ENCODE peak calls at places on chromosomes 7 and 10, in ten cellular contexts. One of them, this sample, is unnamed.

GRCh38 chr10:90175161-90175681 is 473.8 kb downstream of the KIF20B start:
- DNase-seq in NB4: no peak
- DNase-seq in Peyer's patch: no peak
- DNase-seq in heart left ventricle: peak
- DNase-seq in stomach: no peak
- DNase-seq in HepG2: no peak
- DNase-seq in erythroblast: no peak
- DNase-seq in GM12892: no peak
- DNase-seq in gastrocnemius medialis: no peak
- DNase-seq in tibial nerve: no peak
- DNase-seq in this sample: no peak

GRCh38 chr7:151598045-151598444 is 78.3 kb upstream of the RHEB start:
- DNase-seq in NB4: no peak
- DNase-seq in Peyer's patch: no peak
- DNase-seq in heart left ventricle: no peak
- DNase-seq in stomach: no peak
- DNase-seq in HepG2: peak
- DNase-seq in erythroblast: no peak
- DNase-seq in GM12892: no peak
- DNase-seq in gastrocnemius medialis: no peak
- DNase-seq in tibial nerve: no peak
- DNase-seq in this sample: peak

GRCh38 chr7:42978496-42978895 is 46.3 kb downstream of the MRPL32 start:
- DNase-seq in NB4: no peak
- DNase-seq in Peyer's patch: no peak
- DNase-seq in heart left ventricle: no peak
- DNase-seq in stomach: no peak
- DNase-seq in HepG2: no peak
- DNase-seq in erythroblast: no peak
- DNase-seq in GM12892: no peak
- DNase-seq in gastrocnemius medialis: no peak
- DNase-seq in tibial nerve: no peak
- DNase-seq in this sample: no peak

GRCh38 chr7:122584852-122585251 is 114.1 kb downstream of the RNF133 start:
- DNase-seq in NB4: no peak
- DNase-seq in Peyer's patch: no peak
- DNase-seq in heart left ventricle: no peak
- DNase-seq in stomach: no peak
- DNase-seq in HepG2: no peak
- DNase-seq in erythroblast: no peak
- DNase-seq in GM12892: no peak
- DNase-seq in gastrocnemius medialis: no peak
- DNase-seq in tibial nerve: no peak
- DNase-seq in this sample: no peak

GRCh38 chr7:157690833-157691382 is 354.1 kb downstream of the DNAJB6 start:
- DNase-seq in NB4: peak
- DNase-seq in Peyer's patch: peak
- DNase-seq in heart left ventricle: peak
- DNase-seq in stomach: peak
- DNase-seq in HepG2: peak
- DNase-seq in erythroblast: no peak
- DNase-seq in GM12892: no peak
- DNase-seq in gastrocnemius medialis: peak
- DNase-seq in tibial nerve: peak
- DNase-seq in this sample: peak

GRCh38 chr10:48400129-48400849 is 93.8 kb downstream of the MAPK8 start:
- DNase-seq in NB4: no peak
- DNase-seq in Peyer's patch: no peak
- DNase-seq in heart left ventricle: no peak
- DNase-seq in stomach: no peak
- DNase-seq in HepG2: no peak
- DNase-seq in erythroblast: no peak
- DNase-seq in GM12892: no peak
- DNase-seq in gastrocnemius medialis: no peak
- DNase-seq in tibial nerve: no peak
- DNase-seq in this sample: no peak

GRCh38 chr10:32983333-32983909 is 25.4 kb upstream of the ITGB1 start:
- DNase-seq in NB4: peak
- DNase-seq in Peyer's patch: peak
- DNase-seq in heart left ventricle: no peak
- DNase-seq in stomach: no peak
- DNase-seq in HepG2: peak
- DNase-seq in erythroblast: no peak
- DNase-seq in GM12892: no peak
- DNase-seq in gastrocnemius medialis: no peak
- DNase-seq in tibial nerve: no peak
- DNase-seq in this sample: no peak

GRCh38 chr7:128713794-128714193 is 25.4 kb upstream of the CALU start:
- DNase-seq in NB4: no peak
- DNase-seq in Peyer's patch: no peak
- DNase-seq in heart left ventricle: no peak
- DNase-seq in stomach: no peak
- DNase-seq in HepG2: no peak
- DNase-seq in erythroblast: no peak
- DNase-seq in GM12892: no peak
- DNase-seq in gastrocnemius medialis: no peak
- DNase-seq in tibial nerve: no peak
- DNase-seq in this sample: no peak

DNA sequence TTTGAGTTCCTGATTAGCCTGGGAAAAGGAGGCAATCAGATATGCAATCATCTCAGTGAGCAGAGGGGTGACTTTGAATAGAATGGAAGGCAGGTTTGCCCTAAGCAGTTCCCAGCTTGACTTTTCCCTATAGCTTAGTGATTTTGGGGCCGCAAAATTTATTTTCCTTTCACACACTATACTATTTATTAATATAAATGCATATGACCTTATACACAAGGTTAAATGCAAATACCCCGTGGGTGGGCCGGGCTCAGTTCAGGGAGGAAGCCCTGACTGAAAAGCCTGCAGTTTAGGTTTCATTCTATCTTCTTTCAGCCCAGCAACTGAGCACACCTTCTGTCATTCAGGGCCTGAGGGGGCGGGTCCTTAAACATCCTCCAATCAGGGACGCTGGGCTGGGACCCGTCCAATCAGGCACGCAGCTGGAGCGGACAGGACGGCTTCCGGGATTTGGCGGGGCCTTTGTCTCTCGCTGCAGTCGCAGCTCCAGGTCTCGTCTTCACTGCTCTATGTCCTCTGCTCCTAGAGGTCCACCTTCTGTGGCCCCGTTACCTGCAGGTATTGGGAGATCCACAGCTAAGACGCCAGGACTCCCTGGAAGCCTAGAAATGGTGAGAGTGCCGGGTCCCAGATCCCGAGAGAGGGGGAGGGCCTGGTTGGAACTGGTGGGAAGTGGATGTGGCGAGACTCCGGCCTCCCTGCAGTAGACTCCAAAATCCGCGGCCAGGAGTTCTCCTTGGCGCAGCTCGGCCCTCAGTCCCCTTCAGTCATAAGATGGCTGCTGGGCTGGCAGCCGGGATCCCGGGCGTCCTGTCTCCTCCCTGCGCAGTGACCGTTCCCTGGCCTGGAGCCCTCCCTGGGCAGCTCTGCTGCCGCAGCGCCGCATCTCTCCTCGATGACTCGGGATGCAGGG is at the start of gene ZNF273:
- DNase-seq in NB4: peak
- DNase-seq in Peyer's patch: peak
- DNase-seq in heart left ventricle: peak
- DNase-seq in stomach: peak
- DNase-seq in HepG2: peak
- DNase-seq in erythroblast: peak
- DNase-seq in GM12892: no peak
- DNase-seq in gastrocnemius medialis: peak
- DNase-seq in tibial nerve: peak
- DNase-seq in this sample: peak
- TF ChIP-seq POLR2A in NB4: peak
- TF ChIP-seq POLR2A in Peyer's patch: peak
- TF ChIP-seq POLR2A in heart left ventricle: no peak
- TF ChIP-seq POLR2A in stomach: no peak
- TF ChIP-seq POLR2A in HepG2: peak
- TF ChIP-seq POLR2A in erythroblast: peak
- TF ChIP-seq POLR2A in GM12892: peak
- TF ChIP-seq POLR2A in gastrocnemius medialis: peak
- TF ChIP-seq POLR2A in tibial nerve: peak
- TF ChIP-seq POLR2A in this sample: peak

GRCh38 chr10:5413012-5413938 is 918 bp downstream of the NET1 start:
- DNase-seq in NB4: peak
- DNase-seq in Peyer's patch: no peak
- DNase-seq in heart left ventricle: no peak
- DNase-seq in stomach: no peak
- DNase-seq in HepG2: peak
- DNase-seq in erythroblast: peak
- DNase-seq in GM12892: peak
- DNase-seq in gastrocnemius medialis: no peak
- DNase-seq in tibial nerve: no peak
- DNase-seq in this sample: peak

GRCh38 chr10:5416981-5417380 is 4.6 kb downstream of the NET1 start:
- DNase-seq in NB4: no peak
- DNase-seq in Peyer's patch: no peak
- DNase-seq in heart left ventricle: no peak
- DNase-seq in stomach: no peak
- DNase-seq in HepG2: no peak
- DNase-seq in erythroblast: no peak
- DNase-seq in GM12892: no peak
- DNase-seq in gastrocnemius medialis: peak
- DNase-seq in tibial nerve: no peak
- DNase-seq in this sample: no peak

GRCh38 chr10:5411941-5412276 is 448 bp upstream of the NET1 start:
- DNase-seq in NB4: no peak
- DNase-seq in Peyer's patch: no peak
- DNase-seq in heart left ventricle: no peak
- DNase-seq in stomach: no peak
- DNase-seq in HepG2: no peak
- DNase-seq in erythroblast: no peak
- DNase-seq in GM12892: no peak
- DNase-seq in gastrocnemius medialis: no peak
- DNase-seq in tibial nerve: no peak
- DNase-seq in this sample: no peak

GRCh38 chr10:5406918-5407317 is 2.3 kb upstream of the TUBAL3 start:
- DNase-seq in NB4: no peak
- DNase-seq in Peyer's patch: no peak
- DNase-seq in heart left ventricle: no peak
- DNase-seq in stomach: no peak
- DNase-seq in HepG2: no peak
- DNase-seq in erythroblast: no peak
- DNase-seq in GM12892: no peak
- DNase-seq in gastrocnemius medialis: no peak
- DNase-seq in tibial nerve: no peak
- DNase-seq in this sample: no peak

GRCh38 chr10:5412277-5412941 is at the start of gene NET1:
- DNase-seq in NB4: peak
- DNase-seq in Peyer's patch: peak
- DNase-seq in heart left ventricle: peak
- DNase-seq in stomach: peak
- DNase-seq in HepG2: peak
- DNase-seq in erythroblast: peak
- DNase-seq in GM12892: peak
- DNase-seq in gastrocnemius medialis: peak
- DNase-seq in tibial nerve: peak
- DNase-seq in this sample: peak
- TF ChIP-seq POLR2A in NB4: peak
- TF ChIP-seq POLR2A in Peyer's patch: no peak
- TF ChIP-seq POLR2A in heart left ventricle: no peak
- TF ChIP-seq POLR2A in stomach: no peak
- TF ChIP-seq POLR2A in HepG2: peak
- TF ChIP-seq POLR2A in erythroblast: peak
- TF ChIP-seq POLR2A in GM12892: peak
- TF ChIP-seq POLR2A in gastrocnemius medialis: peak
- TF ChIP-seq POLR2A in tibial nerve: no peak
- TF ChIP-seq POLR2A in this sample: peak

GRCh38 chr10:4215963-4216575 is 431.1 kb upstream of the KLF6 start:
- DNase-seq in NB4: no peak
- DNase-seq in Peyer's patch: no peak
- DNase-seq in heart left ventricle: no peak
- DNase-seq in stomach: no peak
- DNase-seq in HepG2: no peak
- DNase-seq in erythroblast: no peak
- DNase-seq in GM12892: no peak
- DNase-seq in gastrocnemius medialis: no peak
- DNase-seq in tibial nerve: no peak
- DNase-seq in this sample: no peak

GRCh38 chr10:4219901-4220300 is 434.9 kb upstream of the KLF6 start:
- DNase-seq in NB4: no peak
- DNase-seq in Peyer's patch: no peak
- DNase-seq in heart left ventricle: no peak
- DNase-seq in stomach: no peak
- DNase-seq in HepG2: no peak
- DNase-seq in erythroblast: no peak
- DNase-seq in GM12892: no peak
- DNase-seq in gastrocnemius medialis: no peak
- DNase-seq in tibial nerve: no peak
- DNase-seq in this sample: no peak

GRCh38 chr10:4217187-4217586 is 432.2 kb upstream of the KLF6 start:
- DNase-seq in NB4: no peak
- DNase-seq in Peyer's patch: peak
- DNase-seq in heart left ventricle: no peak
- DNase-seq in stomach: no peak
- DNase-seq in HepG2: no peak
- DNase-seq in erythroblast: no peak
- DNase-seq in GM12892: no peak
- DNase-seq in gastrocnemius medialis: no peak
- DNase-seq in tibial nerve: no peak
- DNase-seq in this sample: no peak

GRCh38 chr10:4215485-4215884 is 430.5 kb upstream of the KLF6 start:
- DNase-seq in NB4: no peak
- DNase-seq in Peyer's patch: no peak
- DNase-seq in heart left ventricle: no peak
- DNase-seq in stomach: no peak
- DNase-seq in HepG2: no peak
- DNase-seq in erythroblast: no peak
- DNase-seq in GM12892: no peak
- DNase-seq in gastrocnemius medialis: no peak
- DNase-seq in tibial nerve: no peak
- DNase-seq in this sample: no peak

GRCh38 chr10:4217653-4218052 is 432.6 kb upstream of the KLF6 start:
- DNase-seq in NB4: no peak
- DNase-seq in Peyer's patch: no peak
- DNase-seq in heart left ventricle: no peak
- DNase-seq in stomach: no peak
- DNase-seq in HepG2: no peak
- DNase-seq in erythroblast: no peak
- DNase-seq in GM12892: no peak
- DNase-seq in gastrocnemius medialis: no peak
- DNase-seq in tibial nerve: no peak
- DNase-seq in this sample: no peak
- TF ChIP-seq POLR2A in NB4: no peak
- TF ChIP-seq POLR2A in Peyer's patch: no peak
- TF ChIP-seq POLR2A in heart left ventricle: no peak
- TF ChIP-seq POLR2A in stomach: no peak
- TF ChIP-seq POLR2A in HepG2: no peak
- TF ChIP-seq POLR2A in erythroblast: no peak
- TF ChIP-seq POLR2A in GM12892: no peak
- TF ChIP-seq POLR2A in gastrocnemius medialis: no peak
- TF ChIP-seq POLR2A in tibial nerve: no peak
- TF ChIP-seq POLR2A in this sample: no peak

GRCh38 chr7:55963584-55964168 is 709 bp upstream of the NIPSNAP2 start:
- DNase-seq in NB4: no peak
- DNase-seq in Peyer's patch: no peak
- DNase-seq in heart left ventricle: no peak
- DNase-seq in stomach: no peak
- DNase-seq in HepG2: no peak
- DNase-seq in erythroblast: no peak
- DNase-seq in GM12892: no peak
- DNase-seq in gastrocnemius medialis: no peak
- DNase-seq in tibial nerve: no peak
- DNase-seq in this sample: no peak

GRCh38 chr7:55964802-55965470 is 551 bp downstream of the NIPSNAP2 start:
- DNase-seq in NB4: peak
- DNase-seq in Peyer's patch: peak
- DNase-seq in heart left ventricle: peak
- DNase-seq in stomach: peak
- DNase-seq in HepG2: peak
- DNase-seq in erythroblast: peak
- DNase-seq in GM12892: peak
- DNase-seq in gastrocnemius medialis: peak
- DNase-seq in tibial nerve: peak
- DNase-seq in this sample: no peak

GRCh38 chr7:55961994-55962393 is 2.4 kb upstream of the NIPSNAP2 start:
- DNase-seq in NB4: no peak
- DNase-seq in Peyer's patch: no peak
- DNase-seq in heart left ventricle: no peak
- DNase-seq in stomach: no peak
- DNase-seq in HepG2: no peak
- DNase-seq in erythroblast: peak
- DNase-seq in GM12892: no peak
- DNase-seq in gastrocnemius medialis: no peak
- DNase-seq in tibial nerve: no peak
- DNase-seq in this sample: no peak

GRCh38 chr7:55965805-55966421 is 1.5 kb downstream of the NIPSNAP2 start:
- DNase-seq in NB4: no peak
- DNase-seq in Peyer's patch: no peak
- DNase-seq in heart left ventricle: peak
- DNase-seq in stomach: no peak
- DNase-seq in HepG2: peak
- DNase-seq in erythroblast: no peak
- DNase-seq in GM12892: no peak
- DNase-seq in gastrocnemius medialis: peak
- DNase-seq in tibial nerve: no peak
- DNase-seq in this sample: no peak

DNA sequence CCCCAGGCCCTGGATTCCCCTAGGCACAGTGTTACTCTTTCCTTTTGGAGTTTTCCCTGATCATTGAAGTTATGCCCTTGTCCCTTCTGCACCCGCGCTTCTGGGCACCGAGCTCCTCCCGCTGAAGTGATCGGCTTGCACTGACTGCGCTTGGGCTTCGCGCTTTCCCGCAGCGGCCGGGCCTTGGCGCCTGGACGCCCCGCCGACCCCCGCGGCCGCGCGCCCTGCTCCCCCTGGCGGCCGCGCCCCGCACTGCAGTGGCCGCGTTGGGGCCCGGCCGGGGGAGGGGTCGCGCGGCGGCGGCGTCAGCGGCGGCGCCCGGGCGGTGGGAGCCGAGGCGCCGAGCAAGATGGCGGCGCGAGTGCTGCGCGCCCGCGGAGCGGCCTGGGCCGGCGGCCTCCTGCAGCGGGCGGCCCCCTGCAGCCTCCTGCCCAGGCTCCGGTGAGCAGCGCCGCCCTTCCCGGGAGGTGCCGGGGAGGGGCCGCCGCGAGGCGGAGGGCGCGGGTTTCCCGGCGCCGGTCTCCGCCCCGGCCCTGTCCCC is at the start of gene NIPSNAP2:
- DNase-seq in NB4: peak
- DNase-seq in Peyer's patch: peak
- DNase-seq in heart left ventricle: peak
- DNase-seq in stomach: peak
- DNase-seq in HepG2: no peak
- DNase-seq in erythroblast: peak
- DNase-seq in GM12892: peak
- DNase-seq in gastrocnemius medialis: peak
- DNase-seq in tibial nerve: no peak
- DNase-seq in this sample: peak
- TF ChIP-seq POLR2A in NB4: peak
- TF ChIP-seq POLR2A in Peyer's patch: peak
- TF ChIP-seq POLR2A in heart left ventricle: no peak
- TF ChIP-seq POLR2A in stomach: no peak
- TF ChIP-seq POLR2A in HepG2: no peak
- TF ChIP-seq POLR2A in erythroblast: no peak
- TF ChIP-seq POLR2A in GM12892: peak
- TF ChIP-seq POLR2A in gastrocnemius medialis: peak
- TF ChIP-seq POLR2A in tibial nerve: peak
- TF ChIP-seq POLR2A in this sample: peak